ENCODE peak calls at places on chromosomes 16 and 17, in five cellular contexts. J is HL-60, H is tibial artery, K is HEK293T, O is caudate nucleus. P is an unnamed sample.

GRCh38 chr17:21029032-21029431 is 13.8 kb downstream of the USP22 start:
- DNase-seq in K (no peak), J (no peak), H (peak), O (no peak), P (peak)

GRCh38 chr17:47975189-47975814 is 4.4 kb downstream of the CDK5RAP3 start:
- DNase-seq in J (no peak), K (no peak), H (no peak), O (no peak), P (no peak)

GRCh38 chr17:57035971-57036481 is 49.0 kb upstream of the AKAP1 start:
- DNase-seq in K (no peak), O (no peak), J (no peak), H (no peak), P (no peak)

GRCh38 chr17:49942918-49943317 is 26.1 kb upstream of the DLX4 start:
- DNase-seq in O (no peak), K (no peak), H (no peak), J (no peak), P (no peak)

GRCh38 chr17:20986767-20987510 is 55.9 kb downstream of the USP22 start:
- DNase-seq in K (no peak), O (no peak), H (peak), J (no peak), P (no peak)

GRCh38 chr16:55914383-55914782 is 39.2 kb upstream of the CES5A start:
- DNase-seq in J (no peak), O (no peak), K (no peak), H (no peak), P (no peak)

GRCh38 chr17:72590882-72591499 is 470.2 kb downstream of the SOX9 start:
- DNase-seq in J (no peak), K (no peak), O (no peak), H (no peak), P (no peak)

GRCh38 chr16:67259705-67260104 is 10.9 kb downstream of the SLC9A5 start:
- DNase-seq in J (no peak), O (no peak), K (no peak), H (no peak), P (no peak)

GRCh38 chr16:79411357-79411756 is 189.2 kb downstream of the MAF start:
- DNase-seq in J (no peak), O (no peak), H (no peak), K (no peak), P (no peak)